ENCODE peak calls at places on chromosomes 11 and 22, in five cellular contexts. One of them, this sample, is unnamed.

GRCh38 chr11:68663482-68664010 is 20.8 kb upstream of the GAL start:
- DNase-seq in H1: no peak
- DNase-seq in GM23248: no peak
- DNase-seq in HepG2: no peak
- DNase-seq in fibroblast of lung: no peak
- DNase-seq in this sample: no peak

GRCh38 chr22:50118557-50119168 is 28.9 kb downstream of the MOV10L1 start:
- DNase-seq in H1: no peak
- DNase-seq in GM23248: peak; percentile 67
- DNase-seq in HepG2: peak; percentile 10
- DNase-seq in fibroblast of lung: peak; percentile 99
- DNase-seq in this sample: no peak

GRCh38 chr11:93000511-93001476 is 31.3 kb downstream of the MTNR1B start:
- DNase-seq in H1: no peak
- DNase-seq in GM23248: peak; percentile 82
- DNase-seq in HepG2: peak; percentile 10
- DNase-seq in fibroblast of lung: peak; percentile 87
- DNase-seq in this sample: no peak

GRCh38 chr11:85595285-85595884 is 31.8 kb downstream of the DLG2 start:
- DNase-seq in H1: no peak
- DNase-seq in GM23248: peak; percentile 73
- DNase-seq in HepG2: peak; percentile 38
- DNase-seq in fibroblast of lung: peak; percentile 43
- DNase-seq in this sample: peak; percentile 53

GRCh38 chr11:109939176-109939810 is 153.9 kb upstream of the ZC3H12C start:
- DNase-seq in H1: no peak
- DNase-seq in GM23248: peak; percentile 91
- DNase-seq in HepG2: peak; percentile 54
- DNase-seq in fibroblast of lung: peak; percentile 85
- DNase-seq in this sample: peak; percentile 49

GRCh38 chr11:124329787-124330478 is 9.9 kb upstream of the OR8D2 start:
- DNase-seq in H1: no peak
- DNase-seq in GM23248: peak; percentile 26
- DNase-seq in HepG2: no peak
- DNase-seq in fibroblast of lung: peak; percentile 7
- DNase-seq in this sample: peak; percentile 80

GRCh38 chr11:12290477-12290922 is 86.9 kb upstream of the PARVA start:
- DNase-seq in H1: no peak
- DNase-seq in GM23248: no peak
- DNase-seq in HepG2: no peak
- DNase-seq in fibroblast of lung: peak; percentile 68
- DNase-seq in this sample: no peak

GRCh38 chr11:12212181-12212820 is 101.9 kb downstream of the MICAL2 start:
- DNase-seq in H1: no peak
- DNase-seq in GM23248: no peak
- DNase-seq in HepG2: no peak
- DNase-seq in fibroblast of lung: no peak
- DNase-seq in this sample: no peak

GRCh38 chr22:28244760-28245159 is 325.7 kb upstream of the PITPNB start:
- DNase-seq in H1: no peak
- DNase-seq in GM23248: no peak
- DNase-seq in HepG2: no peak
- DNase-seq in fibroblast of lung: no peak
- DNase-seq in this sample: no peak

GRCh38 chr11:77071671-77072605 is 5.2 kb downstream of the CAPN5 start:
- DNase-seq in H1: no peak
- DNase-seq in GM23248: peak; percentile 67
- DNase-seq in HepG2: no peak
- DNase-seq in fibroblast of lung: no peak
- DNase-seq in this sample: no peak

GRCh38 chr11:77074205-77074604 is 7.4 kb downstream of the CAPN5 start:
- DNase-seq in H1: no peak
- DNase-seq in GM23248: no peak
- DNase-seq in HepG2: no peak
- DNase-seq in fibroblast of lung: no peak
- DNase-seq in this sample: no peak

GRCh38 chr11:77071077-77071476 is 4.3 kb downstream of the CAPN5 start:
- DNase-seq in H1: no peak
- DNase-seq in GM23248: no peak
- DNase-seq in HepG2: no peak
- DNase-seq in fibroblast of lung: no peak
- DNase-seq in this sample: no peak

GRCh38 chr11:77073328-77074001 is 6.7 kb downstream of the CAPN5 start:
- DNase-seq in H1: no peak
- DNase-seq in GM23248: peak; percentile 99
- DNase-seq in HepG2: peak; percentile 45
- DNase-seq in fibroblast of lung: peak; percentile 93
- DNase-seq in this sample: no peak

DNA sequence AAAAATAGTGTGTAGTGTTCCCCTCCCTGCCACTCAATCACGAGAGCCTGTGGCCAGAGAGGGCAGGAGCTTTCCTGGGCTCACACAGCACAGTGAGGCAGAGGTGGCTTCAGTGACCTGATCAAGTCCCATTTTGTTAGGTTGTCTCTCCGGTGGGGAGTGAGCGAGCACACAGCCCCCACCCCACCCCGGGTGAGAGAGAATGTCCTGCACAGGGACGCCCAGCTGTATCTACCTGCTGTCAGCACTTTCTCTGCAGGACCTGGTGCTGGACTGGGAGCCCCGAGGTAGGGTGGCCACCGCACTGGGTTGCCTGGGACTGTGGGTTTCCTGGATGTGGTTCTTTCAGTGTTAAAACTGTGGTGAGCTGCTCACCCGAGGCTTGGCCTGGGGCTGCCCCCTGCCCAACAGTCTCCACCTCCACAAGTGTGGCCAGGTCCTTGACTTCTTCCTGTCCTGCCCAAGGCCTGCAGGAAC is 6.1 kb downstream of the CAPN5 start:
- DNase-seq in H1: no peak
- DNase-seq in GM23248: no peak
- DNase-seq in HepG2: no peak
- DNase-seq in fibroblast of lung: no peak
- DNase-seq in this sample: no peak
- H3K9ac ChIP-seq in H1: no peak overlapping the region
- H3K9ac ChIP-seq in GM23248: peak overlapping the region; percentile 85
- H3K9ac ChIP-seq in HepG2: no peak overlapping the region
- H3K9ac ChIP-seq in fibroblast of lung: no peak overlapping the region
- H3K9ac ChIP-seq in this sample: no peak overlapping the region

GRCh38 chr22:39253427-39254070 is 8.8 kb upstream of the PDGFB start:
- DNase-seq in H1: no peak
- DNase-seq in GM23248: peak; percentile 95
- DNase-seq in HepG2: no peak
- DNase-seq in fibroblast of lung: peak; percentile 88
- DNase-seq in this sample: peak; percentile 42

GRCh38 chr22:39252461-39253391 is 7.9 kb upstream of the PDGFB start:
- DNase-seq in H1: no peak
- DNase-seq in GM23248: peak; percentile 46
- DNase-seq in HepG2: no peak
- DNase-seq in fibroblast of lung: peak; percentile 32
- DNase-seq in this sample: no peak

GRCh38 chr22:39254789-39255298 is 10.1 kb upstream of the PDGFB start:
- DNase-seq in H1: no peak
- DNase-seq in GM23248: peak; percentile 82
- DNase-seq in HepG2: no peak
- DNase-seq in fibroblast of lung: peak; percentile 68
- DNase-seq in this sample: peak; percentile 71

GRCh38 chr22:39255449-39256185 is 10.8 kb upstream of the PDGFB start:
- DNase-seq in H1: no peak
- DNase-seq in GM23248: no peak
- DNase-seq in HepG2: no peak
- DNase-seq in fibroblast of lung: no peak
- DNase-seq in this sample: no peak

DNA sequence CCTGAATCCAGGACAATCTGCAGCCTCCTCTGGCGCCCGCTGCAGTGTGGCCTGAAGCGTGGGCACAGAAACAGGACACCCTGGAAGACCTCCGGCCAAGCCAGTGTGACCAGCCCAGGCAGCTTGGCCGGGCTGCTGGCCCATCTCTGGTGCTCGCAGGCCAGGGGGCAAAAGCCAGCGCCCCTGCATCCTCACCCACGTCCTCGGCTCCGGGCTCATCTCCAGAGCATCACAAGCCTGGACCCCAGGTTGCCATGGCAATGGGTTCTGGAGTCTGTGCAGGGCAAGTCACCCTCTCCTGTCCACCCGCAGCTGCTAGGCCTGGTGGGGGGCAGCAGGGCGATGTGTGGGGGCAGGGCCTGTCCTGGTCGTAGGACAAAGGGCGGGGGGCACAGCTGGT is 9.3 kb upstream of the PDGFB start:
- DNase-seq in H1: no peak
- DNase-seq in GM23248: no peak
- DNase-seq in HepG2: no peak
- DNase-seq in fibroblast of lung: no peak
- DNase-seq in this sample: no peak
- H3K9ac ChIP-seq in H1: no peak overlapping the region
- H3K9ac ChIP-seq in GM23248: no peak overlapping the region
- H3K9ac ChIP-seq in HepG2: no peak overlapping the region
- H3K9ac ChIP-seq in fibroblast of lung: peak overlapping the region; percentile 26
- H3K9ac ChIP-seq in this sample: peak overlapping the region; percentile 60

GRCh38 chr11:9806946-9807687 is 143.2 kb downstream of the SWAP70 start:
- DNase-seq in H1: no peak
- DNase-seq in GM23248: no peak
- DNase-seq in HepG2: no peak
- DNase-seq in fibroblast of lung: no peak
- DNase-seq in this sample: no peak

GRCh38 chr11:9799901-9800300 is 136.0 kb downstream of the SWAP70 start:
- DNase-seq in H1: no peak
- DNase-seq in GM23248: peak; percentile 53
- DNase-seq in HepG2: no peak
- DNase-seq in fibroblast of lung: peak; percentile 28
- DNase-seq in this sample: no peak

GRCh38 chr11:9803685-9804413 is 140.0 kb downstream of the SWAP70 start:
- DNase-seq in H1: no peak
- DNase-seq in GM23248: peak; percentile 32
- DNase-seq in HepG2: no peak
- DNase-seq in fibroblast of lung: peak; percentile 66
- DNase-seq in this sample: no peak

GRCh38 chr11:9804414-9804902 is 140.6 kb downstream of the SWAP70 start:
- DNase-seq in H1: no peak
- DNase-seq in GM23248: no peak
- DNase-seq in HepG2: no peak
- DNase-seq in fibroblast of lung: no peak
- DNase-seq in this sample: no peak

GRCh38 chr11:9802291-9802861 is 138.5 kb downstream of the SWAP70 start:
- DNase-seq in H1: no peak
- DNase-seq in GM23248: peak; percentile 90
- DNase-seq in HepG2: no peak
- DNase-seq in fibroblast of lung: peak; percentile 91
- DNase-seq in this sample: no peak
- H3K9ac ChIP-seq in H1: no peak overlapping the region
- H3K9ac ChIP-seq in GM23248: peak overlapping the region; percentile 55
- H3K9ac ChIP-seq in HepG2: no peak overlapping the region
- H3K9ac ChIP-seq in fibroblast of lung: no peak overlapping the region
- H3K9ac ChIP-seq in this sample: no peak overlapping the region

GRCh38 chr11:36333897-36334296 is 37.8 kb downstream of the PRR5L start:
- DNase-seq in H1: no peak
- DNase-seq in GM23248: peak; percentile 76
- DNase-seq in HepG2: no peak
- DNase-seq in fibroblast of lung: peak; percentile 57
- DNase-seq in this sample: peak; percentile 12

GRCh38 chr11:36328956-36329673 is 33.0 kb downstream of the PRR5L start:
- DNase-seq in H1: no peak
- DNase-seq in GM23248: peak; percentile 40
- DNase-seq in HepG2: no peak
- DNase-seq in fibroblast of lung: peak; percentile 50
- DNase-seq in this sample: no peak

DNA sequence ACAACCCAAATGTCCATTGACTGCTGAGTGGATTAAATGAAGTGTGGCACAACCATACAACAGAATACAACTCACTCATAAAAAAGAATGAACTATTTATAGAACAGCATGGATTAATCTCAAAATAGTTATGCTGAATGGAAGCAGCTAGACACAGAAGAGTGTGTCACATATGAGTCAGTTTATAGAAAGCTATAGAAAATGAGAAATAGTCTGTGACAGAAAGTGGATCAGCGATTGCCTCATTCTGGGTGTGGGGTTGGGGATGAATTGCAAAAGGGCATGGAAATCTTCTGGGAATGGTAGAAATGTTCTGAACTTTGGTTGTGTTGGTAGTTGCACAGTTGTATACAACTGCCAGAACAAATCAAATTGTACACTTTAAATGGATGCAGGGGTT is 37.4 kb downstream of the PRR5L start:
- DNase-seq in H1: no peak
- DNase-seq in GM23248: peak; percentile 88
- DNase-seq in HepG2: no peak
- DNase-seq in fibroblast of lung: peak; percentile 32
- DNase-seq in this sample: no peak
- H3K9ac ChIP-seq in H1: no peak overlapping the region
- H3K9ac ChIP-seq in GM23248: no peak overlapping the region
- H3K9ac ChIP-seq in HepG2: no peak overlapping the region
- H3K9ac ChIP-seq in fibroblast of lung: no peak overlapping the region
- H3K9ac ChIP-seq in this sample: no peak overlapping the region

This sample was measured in MM.1S.